ENCODE peak calls at places on chromosomes 5 and 9, in five cellular contexts. One of them, this sample, is unnamed. For H3K4me1, the result is how much of the 10 kb centered on the place peaks cover.

GRCh38 chr5:119954106-119954505 is 324.7 kb downstream of the FAM170A start:
- DNase-seq in astrocyte: no peak
- DNase-seq in kidney: no peak
- DNase-seq in PC-3: no peak
- DNase-seq in colonic mucosa: peak
- DNase-seq in this sample: no peak

GRCh38 chr5:55868846-55869245 is 17.7 kb downstream of the IL31RA start:
- DNase-seq in astrocyte: peak
- DNase-seq in kidney: no peak
- DNase-seq in PC-3: peak
- DNase-seq in colonic mucosa: no peak
- DNase-seq in this sample: peak

GRCh38 chr9:90871327-90871935 is 69.8 kb downstream of the SYK start:
- DNase-seq in astrocyte: no peak
- DNase-seq in kidney: no peak
- DNase-seq in PC-3: no peak
- DNase-seq in colonic mucosa: no peak
- DNase-seq in this sample: no peak

GRCh38 chr9:4894076-4894475 is 91.0 kb upstream of the JAK2 start:
- DNase-seq in astrocyte: peak
- DNase-seq in kidney: no peak
- DNase-seq in PC-3: peak
- DNase-seq in colonic mucosa: no peak
- DNase-seq in this sample: peak

GRCh38 chr9:31119882-31120481 is 1264.5 kb upstream of the ACO1 start:
- DNase-seq in astrocyte: peak
- DNase-seq in kidney: no peak
- DNase-seq in PC-3: peak
- DNase-seq in colonic mucosa: no peak
- DNase-seq in this sample: peak

GRCh38 chr9:12816656-12817101 is 41.9 kb downstream of the LURAP1L start:
- DNase-seq in astrocyte: no peak
- DNase-seq in kidney: no peak
- DNase-seq in PC-3: peak
- DNase-seq in colonic mucosa: no peak
- DNase-seq in this sample: no peak

GRCh38 chr9:91245432-91246313 is 116.0 kb downstream of the AUH start:
- DNase-seq in astrocyte: peak
- DNase-seq in kidney: no peak
- DNase-seq in PC-3: peak
- DNase-seq in colonic mucosa: peak
- DNase-seq in this sample: peak

GRCh38 chr9:135906291-135907005 is 898 bp downstream of the CAMSAP1 start:
- DNase-seq in astrocyte: peak
- DNase-seq in kidney: no peak
- DNase-seq in PC-3: peak
- DNase-seq in colonic mucosa: peak
- DNase-seq in this sample: peak

GRCh38 chr5:42720242-42720641 is 36.4 kb upstream of the CCDC152 start:
- DNase-seq in astrocyte: no peak
- DNase-seq in kidney: no peak
- DNase-seq in PC-3: no peak
- DNase-seq in colonic mucosa: no peak
- DNase-seq in this sample: no peak

GRCh38 chr9:117425562-117425961 is 10.7 kb upstream of the ASTN2 start:
- DNase-seq in astrocyte: no peak
- DNase-seq in kidney: no peak
- DNase-seq in PC-3: no peak
- DNase-seq in colonic mucosa: no peak
- DNase-seq in this sample: no peak

GRCh38 chr5:60945760-60946253 is 802 bp downstream of the NDUFAF2 start:
- DNase-seq in astrocyte: peak
- DNase-seq in kidney: peak
- DNase-seq in PC-3: peak
- DNase-seq in colonic mucosa: peak
- DNase-seq in this sample: peak

GRCh38 chr5:2575292-2575691 is 176.2 kb downstream of the IRX2 start:
- DNase-seq in astrocyte: no peak
- DNase-seq in kidney: no peak
- DNase-seq in PC-3: no peak
- DNase-seq in colonic mucosa: no peak
- DNase-seq in this sample: no peak

GRCh38 chr5:79111960-79112702 is 522 bp downstream of the BHMT start:
- DNase-seq in astrocyte: no peak
- DNase-seq in kidney: no peak
- DNase-seq in PC-3: no peak
- DNase-seq in colonic mucosa: no peak
- DNase-seq in this sample: no peak

GRCh38 chr5:101943784-101944183 is 352.3 kb downstream of the SLCO4C1 start:
- DNase-seq in astrocyte: no peak
- DNase-seq in kidney: no peak
- DNase-seq in PC-3: peak
- DNase-seq in colonic mucosa: no peak
- DNase-seq in this sample: no peak

GRCh38 chr5:98772415-98773213 is 849 bp upstream of the RGMB start:
- DNase-seq in astrocyte: peak
- DNase-seq in kidney: peak
- DNase-seq in PC-3: peak
- DNase-seq in colonic mucosa: peak
- DNase-seq in this sample: peak

GRCh38 chr9:105439428-105439827 is 8.4 kb upstream of the FSD1L start:
- DNase-seq in astrocyte: peak
- DNase-seq in kidney: no peak
- DNase-seq in PC-3: no peak
- DNase-seq in colonic mucosa: no peak
- DNase-seq in this sample: no peak

GRCh38 chr5:149466457-149466972 is 84.7 kb downstream of the CSNK1A1 start:
- DNase-seq in astrocyte: peak
- DNase-seq in kidney: no peak
- DNase-seq in PC-3: peak
- DNase-seq in colonic mucosa: peak
- DNase-seq in this sample: no peak

GRCh38 chr9:134712922-134713321 is 71.3 kb downstream of the COL5A1 start:
- DNase-seq in astrocyte: no peak
- DNase-seq in kidney: no peak
- DNase-seq in PC-3: no peak
- DNase-seq in colonic mucosa: no peak
- DNase-seq in this sample: no peak

GRCh38 chr9:106862115-106862945 is 636 bp upstream of the ZNF462 start:
- DNase-seq in astrocyte: peak
- DNase-seq in kidney: peak
- DNase-seq in PC-3: peak
- DNase-seq in colonic mucosa: peak
- DNase-seq in this sample: peak

GRCh38 chr5:78429332-78429849 is 69.0 kb downstream of the SCAMP1 start:
- DNase-seq in astrocyte: peak
- DNase-seq in kidney: no peak
- DNase-seq in PC-3: no peak
- DNase-seq in colonic mucosa: no peak
- DNase-seq in this sample: no peak

GRCh38 chr5:83472508-83473343 is 1.2 kb downstream of the VCAN start:
- DNase-seq in astrocyte: no peak
- DNase-seq in kidney: peak
- DNase-seq in PC-3: no peak
- DNase-seq in colonic mucosa: peak
- DNase-seq in this sample: peak

GRCh38 chr9:127112056-127112455 is 10.4 kb downstream of the ANGPTL2 start:
- DNase-seq in astrocyte: no peak
- DNase-seq in kidney: no peak
- DNase-seq in PC-3: no peak
- DNase-seq in colonic mucosa: no peak
- DNase-seq in this sample: no peak

GRCh38 chr9:77816641-77817341 is 168.7 kb upstream of the GNA14 start:
- DNase-seq in astrocyte: no peak
- DNase-seq in kidney: no peak
- DNase-seq in PC-3: no peak
- DNase-seq in colonic mucosa: no peak
- DNase-seq in this sample: no peak

GRCh38 chr5:111975133-111975532 is 218.1 kb upstream of the NREP start:
- DNase-seq in astrocyte: no peak
- DNase-seq in kidney: no peak
- DNase-seq in PC-3: no peak
- DNase-seq in colonic mucosa: no peak
- DNase-seq in this sample: peak

GRCh38 chr9:124983698-124984097 is 42.8 kb upstream of the GOLGA1 start:
- DNase-seq in astrocyte: no peak
- DNase-seq in kidney: no peak
- DNase-seq in PC-3: no peak
- DNase-seq in colonic mucosa: no peak
- DNase-seq in this sample: no peak

GRCh38 chr9:37148181-37148580 is 27.8 kb downstream of the ZCCHC7 start:
- DNase-seq in astrocyte: no peak
- DNase-seq in kidney: no peak
- DNase-seq in PC-3: no peak
- DNase-seq in colonic mucosa: no peak
- DNase-seq in this sample: no peak
- H3K9ac ChIP-seq in astrocyte: no peak
- H3K9ac ChIP-seq in kidney: no peak
- H3K9ac ChIP-seq in PC-3: no peak
- H3K9ac ChIP-seq in colonic mucosa: no peak
- H3K9ac ChIP-seq in this sample: no peak

DNA sequence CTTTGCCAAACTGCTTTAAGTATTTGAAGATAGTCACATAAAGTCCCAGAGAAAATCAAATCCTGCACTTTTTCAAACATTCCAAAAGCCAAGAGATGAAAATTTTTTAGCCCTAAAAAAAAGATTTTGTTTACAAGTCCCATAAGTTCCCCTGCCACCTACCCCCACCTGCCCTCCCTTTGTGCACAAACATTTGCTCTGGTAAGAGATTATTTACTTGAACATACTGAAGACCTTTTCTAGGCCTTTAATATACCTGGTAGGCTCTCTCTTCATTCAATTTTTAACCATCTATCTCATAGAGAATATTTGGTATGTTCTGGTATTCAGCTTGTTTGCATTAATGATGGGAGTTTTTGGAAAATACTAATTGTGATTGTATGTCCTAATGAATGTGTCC is 50.3 kb downstream of the MEGF9 start:
- DNase-seq in astrocyte: no peak
- DNase-seq in kidney: no peak
- DNase-seq in PC-3: no peak
- DNase-seq in colonic mucosa: no peak
- DNase-seq in this sample: no peak
- H3K4me1 ChIP-seq in astrocyte: under half
- H3K4me1 ChIP-seq in kidney: under half
- H3K4me1 ChIP-seq in PC-3: under half
- H3K4me1 ChIP-seq in colonic mucosa: under half
- H3K4me1 ChIP-seq in this sample: under half

GRCh38 chr9:129012893-129013448 is 15.2 kb downstream of the SH3GLB2 start:
- DNase-seq in astrocyte: no peak
- DNase-seq in kidney: no peak
- DNase-seq in PC-3: no peak
- DNase-seq in colonic mucosa: no peak
- DNase-seq in this sample: no peak

GRCh38 chr9:129014611-129015010 is 13.5 kb downstream of the SH3GLB2 start:
- DNase-seq in astrocyte: no peak
- DNase-seq in kidney: no peak
- DNase-seq in PC-3: no peak
- DNase-seq in colonic mucosa: no peak
- DNase-seq in this sample: no peak

GRCh38 chr9:129012343-129012742 is 15.8 kb downstream of the SH3GLB2 start:
- DNase-seq in astrocyte: no peak
- DNase-seq in kidney: peak
- DNase-seq in PC-3: no peak
- DNase-seq in colonic mucosa: no peak
- DNase-seq in this sample: no peak

GRCh38 chr9:129013674-129014073 is 14.5 kb downstream of the SH3GLB2 start:
- DNase-seq in astrocyte: no peak
- DNase-seq in kidney: no peak
- DNase-seq in PC-3: no peak
- DNase-seq in colonic mucosa: no peak
- DNase-seq in this sample: no peak

DNA sequence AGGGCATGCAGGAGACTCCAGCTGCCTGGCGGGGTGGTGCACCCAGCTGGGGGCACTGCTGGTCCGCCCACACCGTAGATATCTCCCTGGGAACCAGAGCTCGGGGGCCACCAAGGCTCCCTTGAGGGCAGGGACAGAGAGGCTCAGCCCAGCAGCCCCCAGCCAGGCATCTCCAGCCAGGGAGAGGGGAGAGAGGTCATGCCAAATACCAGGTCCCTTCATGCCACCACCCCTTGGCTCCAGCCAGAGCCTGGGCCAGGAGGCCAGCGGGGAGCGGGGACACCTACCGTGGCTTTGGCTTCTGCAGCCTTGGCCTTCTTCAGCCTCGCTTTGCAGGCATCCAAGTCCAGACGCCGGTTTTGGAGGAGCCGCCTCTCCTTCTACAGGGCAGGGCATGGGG is 14.0 kb downstream of the SH3GLB2 start:
- DNase-seq in astrocyte: no peak
- DNase-seq in kidney: no peak
- DNase-seq in PC-3: no peak
- DNase-seq in colonic mucosa: no peak
- DNase-seq in this sample: no peak
- H3K9ac ChIP-seq in astrocyte: no peak
- H3K9ac ChIP-seq in kidney: no peak
- H3K9ac ChIP-seq in PC-3: no peak
- H3K9ac ChIP-seq in colonic mucosa: no peak
- H3K9ac ChIP-seq in this sample: no peak

GRCh38 chr5:75047356-75047755 is 5.0 kb downstream of the GCNT4 start:
- DNase-seq in astrocyte: no peak
- DNase-seq in kidney: no peak
- DNase-seq in PC-3: no peak
- DNase-seq in colonic mucosa: no peak
- DNase-seq in this sample: no peak
- H3K4me1 ChIP-seq in astrocyte: under half
- H3K4me1 ChIP-seq in kidney: under half
- H3K4me1 ChIP-seq in PC-3: under half
- H3K4me1 ChIP-seq in colonic mucosa: under half
- H3K4me1 ChIP-seq in this sample: under half

GRCh38 chr5:87126869-87127268 is 140.8 kb upstream of the RASA1 start:
- DNase-seq in astrocyte: no peak
- DNase-seq in kidney: no peak
- DNase-seq in PC-3: no peak
- DNase-seq in colonic mucosa: no peak
- DNase-seq in this sample: no peak
- H3K9ac ChIP-seq in astrocyte: peak
- H3K9ac ChIP-seq in kidney: no peak
- H3K9ac ChIP-seq in PC-3: no peak
- H3K9ac ChIP-seq in colonic mucosa: no peak
- H3K9ac ChIP-seq in this sample: no peak